ENCODE peak calls at places on chromosomes 2 and 18, in five cellular contexts. P, H, Q, V and Y are unnamed samples.

GRCh38 chr2:43810427-43810826 is 28.2 kb downstream of the ABCG5 start:
- DNase-seq in Q (no peak), H (no peak), V (no peak), P (no peak), Y (no peak)

GRCh38 chr18:70415823-70416488 is 127.1 kb downstream of the SOCS6 start:
- DNase-seq in P (no peak), Q (peak), V (no peak), H (no peak), Y (no peak)

GRCh38 chr2:56448403-56448998 is 264.7 kb downstream of the CCDC85A start:
- DNase-seq in V (no peak), Q (peak), P (no peak), H (no peak), Y (no peak)

GRCh38 chr2:71562518-71562917 is 109.2 kb downstream of the DYSF start:
- DNase-seq in Q (no peak), V (no peak), P (no peak), H (no peak), Y (no peak)

GRCh38 chr2:56184500-56184996 is 758 bp downstream of the CCDC85A start:
- DNase-seq in Q (peak), H (no peak), P (no peak), V (peak), Y (no peak)

GRCh38 chr18:4797286-4797685 is 342.2 kb upstream of the DLGAP1 start:
- DNase-seq in V (no peak), P (no peak), H (no peak), Q (no peak), Y (no peak)

GRCh38 chr2:215772634-215773563 is 240.5 kb downstream of the MREG start:
- DNase-seq in V (no peak), Q (no peak), P (no peak), H (no peak), Y (no peak)

GRCh38 chr2:10238991-10239485 is 63.7 kb upstream of the HPCAL1 start:
- DNase-seq in P (no peak), H (no peak), V (peak), Q (no peak), Y (peak)

GRCh38 chr2:70789304-70790078 is 952 bp downstream of the FIGLA start:
- DNase-seq in V (peak), P (peak), H (peak), Q (peak), Y (peak)

GRCh38 chr18:56124186-56124585 is 514.2 kb downstream of the TXNL1 start:
- DNase-seq in V (no peak), H (peak), Q (no peak), P (no peak), Y (no peak)

GRCh38 chr2:288743-289361 is 961 bp upstream of the ALKAL2 start:
- DNase-seq in H (no peak), V (no peak), Q (no peak), P (no peak), Y (no peak)

GRCh38 chr18:10558243-10558966 is 32.6 kb downstream of the NAPG start:
- DNase-seq in P (no peak), H (no peak), V (peak), Q (no peak), Y (no peak)

GRCh38 chr2:39216495-39217191 is 27.1 kb downstream of the CDKL4 start:
- DNase-seq in V (no peak), P (no peak), Q (no peak), H (no peak), Y (peak)

GRCh38 chr2:106572541-106573148 is 85.5 kb downstream of the CD8B2 start:
- DNase-seq in Q (peak), V (no peak), P (no peak), H (no peak), Y (no peak)

GRCh38 chr2:20634430-20635095 is 16.3 kb downstream of the HS1BP3 start:
- DNase-seq in H (peak), P (no peak), V (peak), Q (peak), Y (no peak)

GRCh38 chr2:200322607-200323006 is 16.1 kb downstream of the SPATS2L start:
- DNase-seq in V (no peak), H (no peak), P (no peak), Q (no peak), Y (no peak)
- TF ChIP-seq CTCF in V (no peak), H (no peak), P (no peak), Q (no peak), Y (no peak)

GRCh38 chr2:99707592-99707991 is 217.8 kb upstream of the REV1 start:
- DNase-seq in P (no peak), V (no peak), H (no peak), Q (no peak), Y (no peak)

GRCh38 chr2:99706734-99707133 is 216.9 kb upstream of the REV1 start:
- DNase-seq in V (no peak), P (no peak), H (no peak), Q (no peak), Y (no peak)

GRCh38 chr2:99709229-99709628 is 219.4 kb upstream of the REV1 start:
- DNase-seq in H (no peak), P (no peak), V (no peak), Q (no peak), Y (no peak)

GRCh38 chr2:99708231-99708630 is 218.4 kb upstream of the REV1 start:
- DNase-seq in H (no peak), Q (no peak), V (no peak), P (peak), Y (no peak)

GRCh38 chr2:99710720-99711612 is 221.1 kb upstream of the REV1 start:
- DNase-seq in H (no peak), V (no peak), P (peak), Q (no peak), Y (peak)
- TF ChIP-seq CTCF in H (no peak), V (no peak), P (no peak), Q (no peak), Y (no peak)

DNA sequence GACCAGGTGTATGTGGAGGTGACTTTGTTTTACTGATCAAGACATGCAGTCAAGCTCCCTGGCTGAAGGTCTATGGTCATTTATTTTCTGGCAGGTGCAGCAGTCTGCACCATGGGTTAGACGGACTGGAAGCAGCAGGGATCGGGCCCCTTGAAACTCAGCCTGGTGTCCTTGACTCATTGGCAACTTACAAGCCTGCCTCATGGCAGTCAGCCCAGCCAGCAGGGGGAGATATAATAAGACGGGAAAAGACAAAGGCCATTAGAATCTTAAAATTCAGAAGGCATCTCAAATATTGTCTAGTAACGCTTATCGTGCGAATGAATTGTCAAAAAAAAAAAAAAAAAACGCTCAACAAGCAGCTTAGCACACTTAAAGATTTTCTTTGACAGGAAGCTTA is 308.2 kb downstream of the EN1 start:
- DNase-seq in P (peak), Q (peak), H (peak), V (no peak), Y (peak)
- TF ChIP-seq CTCF in P (peak), Q (no peak), H (peak), V (peak), Y (peak)

DNA sequence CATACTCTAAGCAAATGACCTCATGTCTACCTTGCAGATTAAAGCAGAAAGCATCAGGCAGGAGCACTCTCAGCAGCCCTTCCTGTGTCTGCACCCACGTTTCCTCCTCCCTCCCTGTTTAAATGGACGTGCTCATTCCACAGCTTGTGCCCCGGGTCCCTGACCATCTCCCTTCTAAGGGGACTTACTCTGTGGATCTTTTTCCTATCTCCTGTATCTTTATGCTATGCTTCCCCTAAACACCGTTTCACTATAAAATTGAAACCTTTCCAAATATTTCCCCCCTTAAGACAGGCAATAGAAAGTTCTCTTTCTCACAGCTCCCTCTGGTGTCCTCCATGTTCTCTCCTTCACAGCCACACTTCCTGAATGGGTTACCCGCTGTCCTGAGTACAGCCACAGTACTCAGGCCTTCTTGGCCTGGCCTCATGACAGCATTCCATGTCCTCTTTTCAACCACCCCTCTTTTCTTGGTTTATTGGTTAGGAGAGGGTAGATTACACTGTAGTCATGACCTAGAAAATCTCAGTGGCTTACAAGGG is 41.1 kb downstream of the TMEM185B start:
- DNase-seq in Q (no peak), V (no peak), P (no peak), H (no peak), Y (no peak)
- TF ChIP-seq CTCF in Q (no peak), V (no peak), P (no peak), H (no peak), Y (no peak)

GRCh38 chr18:45274026-45274425 is 341.2 kb upstream of the SLC14A2 start:
- DNase-seq in Q (no peak), H (no peak), V (no peak), P (no peak), Y (no peak)

GRCh38 chr18:45277870-45278269 is 337.4 kb upstream of the SLC14A2 start:
- DNase-seq in P (no peak), H (no peak), Q (no peak), V (no peak), Y (no peak)

GRCh38 chr18:45276878-45277277 is 338.4 kb upstream of the SLC14A2 start:
- DNase-seq in P (no peak), V (no peak), H (no peak), Q (no peak), Y (no peak)

GRCh38 chr18:45280486-45281263 is 334.6 kb upstream of the SLC14A2 start:
- DNase-seq in V (no peak), Q (no peak), P (no peak), H (no peak), Y (no peak)

GRCh38 chr18:45275367-45276113 is 339.7 kb upstream of the SLC14A2 start:
- DNase-seq in H (peak), P (no peak), Q (peak), V (no peak), Y (peak)
- TF ChIP-seq CTCF in H (peak), P (peak), Q (peak), V (peak), Y (peak)

GRCh38 chr18:61432590-61432989 is 99.4 kb downstream of the CDH20 start:
- DNase-seq in P (no peak), Q (no peak), V (no peak), H (no peak), Y (no peak)

GRCh38 chr18:61435064-61435652 is 101.9 kb downstream of the CDH20 start:
- DNase-seq in Q (peak), P (no peak), V (no peak), H (no peak), Y (no peak)
- TF ChIP-seq CTCF in Q (peak), P (peak), V (peak), H (peak), Y (peak)

DNA sequence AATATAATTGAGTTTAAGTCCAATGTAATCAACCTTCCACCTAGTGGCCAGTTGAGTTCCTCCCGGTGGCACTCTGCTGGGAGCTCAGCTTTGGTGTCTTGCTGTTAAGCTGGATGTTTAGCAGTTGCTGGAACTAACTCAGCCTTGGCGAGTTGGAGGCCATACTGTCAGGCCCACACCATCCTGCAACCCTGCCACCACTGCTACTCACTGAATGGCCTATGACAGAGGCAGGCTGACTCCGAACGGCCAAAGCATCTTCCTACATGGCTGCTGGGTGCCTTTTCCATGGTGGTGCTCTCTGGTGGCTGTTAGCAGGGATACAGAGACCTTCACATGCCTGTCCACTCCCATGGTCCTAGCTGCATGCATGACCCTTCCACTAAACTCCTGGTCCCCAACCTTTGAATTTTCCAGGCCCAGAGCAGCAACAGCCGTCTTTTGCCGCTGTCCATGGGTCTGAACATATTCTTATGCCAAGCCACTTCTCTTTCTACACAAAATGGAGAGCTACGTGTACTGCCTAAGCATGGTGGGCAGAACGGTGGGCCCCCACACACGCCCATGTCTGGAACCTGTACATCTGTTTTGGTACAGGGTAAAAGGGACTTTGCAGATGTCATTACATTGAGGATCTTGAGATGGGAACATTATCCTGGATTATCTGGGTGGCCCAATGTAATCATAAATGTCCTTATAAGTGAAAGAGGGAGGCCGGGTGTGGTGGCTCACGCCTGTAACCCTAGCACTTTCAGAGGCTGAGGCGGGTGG is 15.0 kb upstream of the TRAF3IP1 start:
- DNase-seq in V (no peak), H (no peak), P (no peak), Q (no peak), Y (no peak)
- TF ChIP-seq CTCF in V (no peak), H (peak), P (no peak), Q (peak), Y (no peak)

DNA sequence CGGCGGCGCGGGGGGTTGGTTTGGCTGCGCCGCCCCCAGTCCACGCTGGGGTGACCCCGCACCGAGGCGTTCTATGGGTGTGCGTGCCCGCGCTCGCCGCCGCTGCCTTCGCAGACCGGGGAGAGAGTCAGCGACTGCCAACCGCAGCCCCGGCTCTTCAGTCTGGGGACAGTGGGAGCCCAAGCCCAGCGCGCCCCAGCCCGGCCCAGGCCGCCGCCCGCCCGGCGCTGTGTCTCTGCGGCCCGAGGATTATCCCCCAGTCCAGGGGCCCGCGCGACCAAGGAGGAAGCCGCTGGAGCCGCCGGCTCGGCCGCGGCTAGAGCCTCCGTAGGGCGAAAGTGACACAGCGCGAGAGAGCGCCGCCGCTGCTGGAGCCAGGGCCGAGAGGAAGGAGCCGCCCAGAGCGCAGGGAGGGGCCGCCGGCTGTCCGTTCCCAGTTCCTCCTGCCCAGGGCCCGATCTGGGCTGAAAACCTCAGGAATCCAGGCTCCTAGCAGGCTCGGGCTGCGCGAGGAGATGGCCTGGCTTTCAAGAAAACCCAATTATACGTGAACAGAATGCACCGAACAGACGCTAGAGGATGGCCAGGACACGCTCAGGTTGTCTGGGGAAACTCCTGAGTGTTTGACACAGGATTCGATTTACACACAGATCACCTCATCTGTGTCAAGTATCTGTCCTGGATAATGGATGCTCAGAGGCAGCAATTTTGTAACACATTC is 2.4 kb downstream of the CTIF start:
- DNase-seq in V (peak), Q (peak), H (peak), P (peak), Y (peak)
- TF ChIP-seq CTCF in V (no peak), Q (no peak), H (no peak), P (no peak), Y (no peak)